ENCODE peak calls at places on chromosomes 1 and 21, in eight cellular contexts. One of them, this sample, is unnamed.

GRCh38 chr1:156089704-156090103 is 7.4 kb upstream of the MEX3A start:
- DNase-seq in upper lobe of right lung: no peak
- DNase-seq in activated CD4-positive, CD25-positive, alpha-beta regulatory T cell: no peak
- DNase-seq in uterus: no peak
- DNase-seq in activated naive CD4-positive, alpha-beta T cell: no peak
- DNase-seq in amniotic epithelial cell: no peak
- DNase-seq in HuH-7.5: no peak
- DNase-seq in body of pancreas: no peak
- DNase-seq in this sample: no peak

GRCh38 chr1:152479792-152480595 is 30.6 kb upstream of the LCE5A start:
- DNase-seq in amniotic epithelial cell: no peak
- DNase-seq in upper lobe of right lung: peak
- DNase-seq in body of pancreas: peak
- DNase-seq in activated CD4-positive, CD25-positive, alpha-beta regulatory T cell: peak
- DNase-seq in activated naive CD4-positive, alpha-beta T cell: peak
- DNase-seq in uterus: no peak
- DNase-seq in HuH-7.5: peak
- DNase-seq in this sample: no peak

GRCh38 chr21:42460391-42461184 is 35.4 kb downstream of the RSPH1 start:
- DNase-seq in uterus: no peak
- DNase-seq in body of pancreas: peak
- DNase-seq in activated CD4-positive, CD25-positive, alpha-beta regulatory T cell: no peak
- DNase-seq in amniotic epithelial cell: no peak
- DNase-seq in HuH-7.5: no peak
- DNase-seq in activated naive CD4-positive, alpha-beta T cell: no peak
- DNase-seq in upper lobe of right lung: no peak
- DNase-seq in this sample: no peak

GRCh38 chr1:46133181-46133658 is 791 bp upstream of the PIK3R3 start:
- DNase-seq in body of pancreas: no peak
- DNase-seq in activated CD4-positive, CD25-positive, alpha-beta regulatory T cell: no peak
- DNase-seq in uterus: no peak
- DNase-seq in upper lobe of right lung: no peak
- DNase-seq in activated naive CD4-positive, alpha-beta T cell: no peak
- DNase-seq in amniotic epithelial cell: no peak
- DNase-seq in HuH-7.5: peak
- DNase-seq in this sample: peak

GRCh38 chr1:230572121-230573083 is 69.9 kb upstream of the COG2 start:
- DNase-seq in activated CD4-positive, CD25-positive, alpha-beta regulatory T cell: no peak
- DNase-seq in upper lobe of right lung: no peak
- DNase-seq in HuH-7.5: peak
- DNase-seq in activated naive CD4-positive, alpha-beta T cell: no peak
- DNase-seq in amniotic epithelial cell: peak
- DNase-seq in uterus: no peak
- DNase-seq in body of pancreas: peak
- DNase-seq in this sample: no peak

GRCh38 chr1:202311880-202312635 is 29.7 kb downstream of the UBE2T start:
- DNase-seq in activated naive CD4-positive, alpha-beta T cell: no peak
- DNase-seq in amniotic epithelial cell: no peak
- DNase-seq in HuH-7.5: no peak
- DNase-seq in activated CD4-positive, CD25-positive, alpha-beta regulatory T cell: no peak
- DNase-seq in body of pancreas: no peak
- DNase-seq in upper lobe of right lung: no peak
- DNase-seq in uterus: no peak
- DNase-seq in this sample: no peak

GRCh38 chr1:31587720-31588423 is 11.6 kb downstream of the TINAGL1 start:
- DNase-seq in upper lobe of right lung: peak
- DNase-seq in uterus: peak
- DNase-seq in HuH-7.5: peak
- DNase-seq in activated naive CD4-positive, alpha-beta T cell: no peak
- DNase-seq in amniotic epithelial cell: peak
- DNase-seq in activated CD4-positive, CD25-positive, alpha-beta regulatory T cell: peak
- DNase-seq in body of pancreas: peak
- DNase-seq in this sample: peak

GRCh38 chr1:52567943-52568342 is 15.1 kb upstream of the TUT4 start:
- DNase-seq in HuH-7.5: no peak
- DNase-seq in activated CD4-positive, CD25-positive, alpha-beta regulatory T cell: no peak
- DNase-seq in amniotic epithelial cell: peak
- DNase-seq in body of pancreas: no peak
- DNase-seq in upper lobe of right lung: no peak
- DNase-seq in activated naive CD4-positive, alpha-beta T cell: no peak
- DNase-seq in uterus: no peak
- DNase-seq in this sample: no peak

GRCh38 chr1:205074513-205074912 is 9.7 kb downstream of the TMEM81 start:
- DNase-seq in uterus: no peak
- DNase-seq in activated naive CD4-positive, alpha-beta T cell: no peak
- DNase-seq in upper lobe of right lung: peak
- DNase-seq in body of pancreas: no peak
- DNase-seq in activated CD4-positive, CD25-positive, alpha-beta regulatory T cell: no peak
- DNase-seq in HuH-7.5: no peak
- DNase-seq in amniotic epithelial cell: no peak
- DNase-seq in this sample: peak

GRCh38 chr1:205595435-205595834 is 36.4 kb downstream of the ELK4 start:
- DNase-seq in activated naive CD4-positive, alpha-beta T cell: no peak
- DNase-seq in upper lobe of right lung: no peak
- DNase-seq in body of pancreas: no peak
- DNase-seq in activated CD4-positive, CD25-positive, alpha-beta regulatory T cell: no peak
- DNase-seq in uterus: no peak
- DNase-seq in amniotic epithelial cell: no peak
- DNase-seq in HuH-7.5: no peak
- DNase-seq in this sample: no peak

GRCh38 chr1:229819091-229819490 is 193.0 kb downstream of the URB2 start:
- DNase-seq in amniotic epithelial cell: no peak
- DNase-seq in uterus: no peak
- DNase-seq in activated naive CD4-positive, alpha-beta T cell: no peak
- DNase-seq in activated CD4-positive, CD25-positive, alpha-beta regulatory T cell: no peak
- DNase-seq in upper lobe of right lung: no peak
- DNase-seq in HuH-7.5: no peak
- DNase-seq in body of pancreas: no peak
- DNase-seq in this sample: peak

GRCh38 chr1:155897746-155898145 is 13.4 kb downstream of the RIT1 start:
- DNase-seq in activated CD4-positive, CD25-positive, alpha-beta regulatory T cell: no peak
- DNase-seq in amniotic epithelial cell: no peak
- DNase-seq in upper lobe of right lung: no peak
- DNase-seq in HuH-7.5: no peak
- DNase-seq in body of pancreas: no peak
- DNase-seq in uterus: no peak
- DNase-seq in activated naive CD4-positive, alpha-beta T cell: no peak
- DNase-seq in this sample: no peak

GRCh38 chr1:95407864-95408291 is 173.9 kb downstream of the RWDD3 start:
- DNase-seq in HuH-7.5: no peak
- DNase-seq in activated CD4-positive, CD25-positive, alpha-beta regulatory T cell: no peak
- DNase-seq in body of pancreas: no peak
- DNase-seq in amniotic epithelial cell: no peak
- DNase-seq in uterus: no peak
- DNase-seq in activated naive CD4-positive, alpha-beta T cell: no peak
- DNase-seq in upper lobe of right lung: no peak
- DNase-seq in this sample: no peak

GRCh38 chr1:17607644-17608581 is 68.4 kb downstream of the ARHGEF10L start:
- DNase-seq in activated CD4-positive, CD25-positive, alpha-beta regulatory T cell: no peak
- DNase-seq in body of pancreas: no peak
- DNase-seq in amniotic epithelial cell: no peak
- DNase-seq in upper lobe of right lung: no peak
- DNase-seq in uterus: no peak
- DNase-seq in activated naive CD4-positive, alpha-beta T cell: no peak
- DNase-seq in HuH-7.5: no peak
- DNase-seq in this sample: no peak

GRCh38 chr1:201026746-201027145 is 3.2 kb upstream of the KIF21B start:
- DNase-seq in activated CD4-positive, CD25-positive, alpha-beta regulatory T cell: no peak
- DNase-seq in amniotic epithelial cell: no peak
- DNase-seq in uterus: no peak
- DNase-seq in upper lobe of right lung: no peak
- DNase-seq in body of pancreas: no peak
- DNase-seq in activated naive CD4-positive, alpha-beta T cell: no peak
- DNase-seq in HuH-7.5: no peak
- DNase-seq in this sample: no peak

This sample was measured in RWPE1.